ENCODE peak calls at places on chromosomes 12 and 14, in seven cellular contexts. Q is left ventricle myocardium inferior, R is fibroblast of mammary gland, H is cardiac muscle cell, C is epithelial cell of esophagus, Z is GM12878, L is PC-9. X is an unnamed sample.

GRCh38 chr12:1935700-1936378 is 17.4 kb upstream of the CACNA2D4 start:
- DNase-seq in Q (no peak), R (no peak), H (no peak), C (no peak), Z (no peak), L (no peak), X (no peak)

GRCh38 chr12:89370850-89371249 is 18.5 kb upstream of the DUSP6 start:
- DNase-seq in Q (no peak), R (peak), H (no peak), C (peak), Z (no peak), L (no peak), X (no peak)

GRCh38 chr12:14773685-14774073 is 29.6 kb downstream of the WBP11 start:
- DNase-seq in Q (no peak), R (no peak), H (no peak), C (no peak), Z (peak), L (no peak), X (no peak)

GRCh38 chr14:92568621-92569479 is 55.3 kb downstream of the RIN3 start:
- DNase-seq in Q (peak), R (no peak), H (peak), C (no peak), Z (peak), L (no peak), X (peak)

GRCh38 chr12:27460471-27460978 is 14.0 kb downstream of the SMCO2 start:
- DNase-seq in Q (no peak), R (peak), H (no peak), C (peak), Z (peak), L (peak), X (peak)

GRCh38 chr12:45268672-45269406 is 52.9 kb downstream of the ANO6 start:
- DNase-seq in Q (peak), R (peak), H (peak), C (peak), Z (no peak), L (peak), X (peak)

GRCh38 chr12:48023386-48023785 is 19.1 kb upstream of the COL2A1 start:
- DNase-seq in Q (peak), R (no peak), H (peak), C (no peak), Z (no peak), L (no peak), X (no peak)

GRCh38 chr12:49791700-49792099 is 36.5 kb downstream of the NCKAP5L start:
- DNase-seq in Q (no peak), R (no peak), H (no peak), C (no peak), Z (no peak), L (no peak), X (no peak)

GRCh38 chr12:114018669-114019068 is 52.5 kb upstream of the RBM19 start:
- DNase-seq in Q (no peak), R (peak), H (no peak), C (peak), Z (no peak), L (no peak), X (no peak)

GRCh38 chr12:49893753-49894752 is 9.6 kb downstream of the FAIM2 start:
- DNase-seq in Q (no peak), R (peak), H (no peak), C (peak), Z (no peak), L (peak), X (no peak)

GRCh38 chr12:87871061-87871460 is 158.1 kb downstream of the C12orf50 start:
- DNase-seq in Q (no peak), R (no peak), H (no peak), C (no peak), Z (no peak), L (no peak), X (no peak)

GRCh38 chr12:6767592-6768384 is 1.6 kb downstream of the PTMS start:
- DNase-seq in Q (no peak), R (no peak), H (peak), C (peak), Z (no peak), L (no peak), X (no peak)

GRCh38 chr12:104049278-104050257 is at the start of gene GLT8D2:
- DNase-seq in Q (peak), R (peak), H (peak), C (peak), Z (no peak), L (peak), X (no peak)

GRCh38 chr12:68189766-68190700 is 30.5 kb upstream of the IFNG start:
- DNase-seq in Q (no peak), R (peak), H (no peak), C (peak), Z (no peak), L (peak), X (no peak)

GRCh38 chr12:13566286-13566685 is 369.8 kb downstream of the EMP1 start:
- DNase-seq in Q (no peak), R (peak), H (no peak), C (peak), Z (no peak), L (no peak), X (no peak)

GRCh38 chr12:78797201-78797931 is 67.2 kb upstream of the SYT1 start:
- DNase-seq in Q (no peak), R (peak), H (no peak), C (peak), Z (no peak), L (no peak), X (no peak)

GRCh38 chr14:59333235-59333634 is 131.9 kb downstream of the GPR135 start:
- DNase-seq in Q (no peak), R (no peak), H (peak), C (no peak), Z (no peak), L (no peak), X (no peak)
- H3K4me3 ChIP-seq in Q (peak), R (no peak), H (no peak), C (no peak), Z (no peak), L (no peak), X (no peak)

GRCh38 chr14:40252817-40253447 is 820.7 kb upstream of the FBXO33 start:
- DNase-seq in Q (no peak), R (no peak), H (no peak), C (no peak), Z (no peak), L (no peak), X (no peak)
- TF ChIP-seq CTCF in Q (no peak), R (no peak), H (no peak), C (no peak), Z (no peak), L (no peak), X (no peak)

GRCh38 chr14:49868720-49869114 is 16.1 kb upstream of the NEMF start:
- DNase-seq in Q (no peak), R (no peak), H (no peak), C (no peak), Z (no peak), L (no peak), X (no peak)

GRCh38 chr14:49863483-49864262 is 11.1 kb upstream of the NEMF start:
- DNase-seq in Q (no peak), R (no peak), H (peak), C (no peak), Z (no peak), L (no peak), X (peak)

GRCh38 chr14:49867831-49868719 is 15.5 kb upstream of the NEMF start:
- DNase-seq in Q (peak), R (peak), H (peak), C (peak), Z (peak), L (peak), X (peak)

GRCh38 chr14:49861923-49862673 is 9.5 kb upstream of the NEMF start:
- DNase-seq in Q (peak), R (peak), H (peak), C (peak), Z (no peak), L (peak), X (peak)

GRCh38 chr14:49865431-49865859 is 12.9 kb upstream of the NEMF start:
- DNase-seq in Q (peak), R (peak), H (peak), C (peak), Z (no peak), L (peak), X (peak)
- H3K4me3 ChIP-seq in Q (no peak), R (no peak), H (no peak), C (no peak), Z (no peak), L (no peak), X (no peak)

DNA sequence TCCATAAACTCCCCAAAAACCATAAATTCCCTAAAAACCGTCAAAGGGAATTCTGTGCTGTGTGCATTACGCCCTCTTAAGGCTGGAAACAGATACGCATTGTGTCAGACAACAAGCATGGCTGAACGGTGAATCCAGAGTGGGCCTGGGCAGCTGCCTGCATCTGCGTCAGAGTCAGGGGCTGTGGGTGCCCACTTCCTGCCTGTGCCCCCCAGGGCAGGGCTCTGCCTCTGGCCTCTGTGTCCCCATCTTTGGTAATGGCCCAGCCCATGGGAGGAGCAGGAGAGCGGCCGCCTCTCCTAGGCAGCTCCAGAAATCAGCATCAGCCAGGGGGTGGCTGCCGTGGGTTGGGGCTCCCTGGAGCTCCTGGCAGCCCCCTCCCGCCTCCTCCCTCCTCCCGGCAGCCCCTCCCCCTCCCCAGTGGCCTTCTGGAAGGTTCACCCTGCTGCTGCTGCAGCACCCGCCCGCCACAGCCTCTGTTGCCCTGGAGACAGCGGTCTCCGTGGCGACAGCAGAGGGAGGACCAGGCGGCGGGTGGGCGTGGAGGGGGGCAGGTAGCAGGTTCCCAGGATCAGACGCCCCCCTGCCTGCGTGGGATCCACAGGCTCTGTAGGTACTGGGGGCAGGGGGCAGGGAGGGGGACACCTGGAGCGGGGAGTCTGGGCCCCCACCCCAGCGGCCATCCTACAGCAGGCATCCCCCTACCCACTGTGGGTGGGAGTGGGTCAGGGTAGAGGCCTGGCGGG is 5.9 kb downstream of the MMP17 start:
- DNase-seq in Q (no peak), R (peak), H (no peak), C (peak), Z (no peak), L (no peak), X (no peak)
- TF ChIP-seq CTCF in Q (no peak), R (peak), H (peak), C (peak), Z (peak), L (peak), X (peak)

GRCh38 chr14:105213396-105213795 is 32.3 kb upstream of the NUDT14 start:
- DNase-seq in Q (no peak), R (no peak), H (no peak), C (no peak), Z (no peak), L (no peak), X (no peak)

GRCh38 chr14:105216490-105217247 is 31.7 kb upstream of the BTBD6 start:
- DNase-seq in Q (no peak), R (no peak), H (no peak), C (no peak), Z (no peak), L (no peak), X (no peak)

GRCh38 chr14:105217764-105218163 is 30.6 kb upstream of the BTBD6 start:
- DNase-seq in Q (no peak), R (no peak), H (no peak), C (no peak), Z (no peak), L (no peak), X (no peak)

GRCh38 chr14:105214324-105214915 is 33.3 kb upstream of the NUDT14 start:
- DNase-seq in Q (no peak), R (no peak), H (no peak), C (no peak), Z (no peak), L (no peak), X (no peak)

DNA sequence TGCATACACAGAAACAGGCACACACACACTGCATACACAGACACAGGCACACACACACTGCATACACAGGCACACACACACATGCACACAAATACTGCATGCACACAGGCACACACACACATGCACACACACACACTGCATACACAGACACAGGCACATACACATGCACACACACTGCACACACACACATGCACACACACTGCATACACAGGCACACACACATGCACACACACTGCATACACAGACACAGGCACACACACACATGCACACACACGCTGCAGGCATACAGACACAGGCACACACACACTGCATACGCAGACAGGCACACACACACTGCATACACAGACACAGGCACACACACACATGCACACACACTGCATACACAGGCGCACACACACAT is 32.7 kb upstream of the BTBD6 start:
- DNase-seq in Q (no peak), R (no peak), H (no peak), C (no peak), Z (no peak), L (no peak), X (no peak)
- H3K4me3 ChIP-seq in Q (no peak), R (no peak), H (no peak), C (no peak), Z (no peak), L (no peak), X (no peak)

GRCh38 chr12:127485528-127485927 is 781.4 kb upstream of the TMEM132C start:
- DNase-seq in Q (no peak), R (peak), H (no peak), C (peak), Z (no peak), L (no peak), X (peak)
- TF ChIP-seq CTCF in Q (no peak), R (peak), H (no peak), C (no peak), Z (no peak), L (no peak), X (peak)

GRCh38 chr14:36315159-36315853 is 5.1 kb downstream of the MBIP start:
- DNase-seq in Q (no peak), R (no peak), H (no peak), C (no peak), Z (peak), L (no peak), X (peak)
- H3K4me3 ChIP-seq in Q (no peak), R (no peak), H (no peak), C (no peak), Z (no peak), L (no peak), X (no peak)

X was measured in GM12865.